ENCODE peak calls at places on chromosomes 12 and 14, in eight cellular contexts. O is T-helper 17 cell; L is PC-3; I is body of pancreas; T is lower lobe of right lung; S is activated CD8-positive, alpha-beta T cell treated with anti-CD3 and anti-CD28 coated beads, Interleukin-2, amount 10 ng/mL, durations not matched to agents 7 days and 5 days; X is HCT116; M is gastrocnemius medialis. N is an unnamed sample.

GRCh38 chr12:92554316-92554905 is 148.4 kb upstream of the PLEKHG7 start:
- ATAC-seq in O (no peak), L (no peak), I (no peak), T (no peak), S (no peak), X (no peak), M (peak), N (no peak)

GRCh38 chr12:69642531-69642930 is 31.8 kb upstream of the LRRC10 start:
- ATAC-seq in O (no peak), L (no peak), I (no peak), T (no peak), S (no peak), X (no peak), M (peak), N (no peak)

GRCh38 chr12:71566655-71567054 is 97.0 kb downstream of the ZFC3H1 start:
- ATAC-seq in O (no peak), L (no peak), I (no peak), T (no peak), S (no peak), X (no peak), M (no peak), N (no peak)

GRCh38 chr14:102248121-102248520 is 56.8 kb downstream of the MOK start:
- ATAC-seq in O (no peak), L (no peak), I (no peak), T (no peak), S (no peak), X (no peak), M (no peak), N (no peak)

GRCh38 chr12:34402228-34402898 is 380.1 kb downstream of the ALG10 start:
- ATAC-seq in O (no peak), L (no peak), I (no peak), T (no peak), S (no peak), X (no peak), M (no peak), N (no peak)

GRCh38 chr12:125029756-125030358 is 35.4 kb upstream of the AACS start:
- ATAC-seq in O (no peak), L (no peak), I (no peak), T (no peak), S (no peak), X (no peak), M (no peak), N (peak)

GRCh38 chr14:103762547-103762946 is 46.9 kb downstream of the ZFYVE21 start:
- ATAC-seq in O (no peak), L (no peak), I (no peak), T (no peak), S (no peak), X (no peak), M (no peak), N (peak)

GRCh38 chr12:18457362-18457761 is 196.0 kb downstream of the PIK3C2G start:
- ATAC-seq in O (no peak), L (no peak), I (no peak), T (no peak), S (no peak), X (no peak), M (no peak), N (no peak)

GRCh38 chr14:65791551-65791981 is 379.0 kb downstream of the FUT8 start:
- ATAC-seq in O (peak), L (peak), I (no peak), T (no peak), S (peak), X (peak), M (no peak), N (peak)

GRCh38 chr12:11576104-11576503 is 73.4 kb upstream of the ETV6 start:
- ATAC-seq in O (no peak), L (no peak), I (no peak), T (no peak), S (no peak), X (no peak), M (no peak), N (no peak)

GRCh38 chr14:77589099-77589498 is 27.3 kb downstream of the SPTLC2 start:
- ATAC-seq in O (no peak), L (no peak), I (no peak), T (peak), S (no peak), X (no peak), M (no peak), N (no peak)

GRCh38 chr14:77682158-77682553 is 25.7 kb downstream of the ALKBH1 start:
- ATAC-seq in O (no peak), L (peak), I (peak), T (peak), S (no peak), X (no peak), M (peak), N (no peak)

GRCh38 chr14:52821805-52822250 is 30.4 kb upstream of the GNPNAT1 start:
- ATAC-seq in O (no peak), L (no peak), I (no peak), T (no peak), S (no peak), X (no peak), M (no peak), N (no peak)

GRCh38 chr12:32860182-32860581 is 36.4 kb downstream of the PKP2 start:
- ATAC-seq in O (no peak), L (no peak), I (peak), T (no peak), S (no peak), X (no peak), M (no peak), N (no peak)

GRCh38 chr12:88408828-88409227 is 171.4 kb downstream of the KITLG start:
- ATAC-seq in O (no peak), L (no peak), I (no peak), T (peak), S (no peak), X (no peak), M (no peak), N (no peak)

GRCh38 chr12:112524676-112525425 is 106.1 kb downstream of the PTPN11 start:
- ATAC-seq in O (no peak), L (peak), I (no peak), T (no peak), S (no peak), X (peak), M (no peak), N (peak)

GRCh38 chr14:59354666-59355065 is 110.5 kb downstream of the GPR135 start:
- ATAC-seq in O (no peak), L (peak), I (no peak), T (no peak), S (no peak), X (no peak), M (peak), N (no peak)

GRCh38 chr12:95859344-95859816 is 628 bp downstream of the SNRPF start:
- ATAC-seq in O (peak), L (peak), I (no peak), T (peak), S (peak), X (peak), M (peak), N (no peak)

GRCh38 chr12:57149309-57149900 is 2.0 kb upstream of the LRP1-AS start:
- ATAC-seq in O (no peak), L (no peak), I (peak), T (peak), S (no peak), X (no peak), M (peak), N (no peak)

GRCh38 chr14:58823309-58823708 is 185.5 kb downstream of the DACT1 start:
- ATAC-seq in O (no peak), L (no peak), I (no peak), T (no peak), S (no peak), X (no peak), M (peak), N (no peak)

GRCh38 chr12:47991106-47991550 is 13.1 kb downstream of the COL2A1 start:
- ATAC-seq in O (no peak), L (no peak), I (no peak), T (no peak), S (no peak), X (no peak), M (no peak), N (no peak)

GRCh38 chr12:110590059-110590458 is 6.9 kb upstream of the PPTC7 start:
- ATAC-seq in O (no peak), L (no peak), I (no peak), T (no peak), S (no peak), X (peak), M (no peak), N (no peak)

GRCh38 chr12:26196424-26196722 is 1.0 kb downstream of the SSPN start:
- ATAC-seq in O (no peak), L (peak), I (peak), T (peak), S (no peak), X (no peak), M (peak), N (no peak)

GRCh38 chr14:88542857-88543795 is 11.7 kb downstream of the PTPN21 start:
- ATAC-seq in O (no peak), L (no peak), I (no peak), T (peak), S (no peak), X (no peak), M (no peak), N (no peak)

GRCh38 chr14:99246536-99247083 is 25.4 kb downstream of the BCL11B start:
- ATAC-seq in O (peak), L (no peak), I (no peak), T (no peak), S (peak), X (no peak), M (no peak), N (no peak)

GRCh38 chr14:101889898-101890297 is 74.5 kb upstream of the DYNC1H1 start:
- ATAC-seq in O (peak), L (peak), I (no peak), T (no peak), S (no peak), X (no peak), M (no peak), N (no peak)

GRCh38 chr12:22276846-22277245 is 57.7 kb downstream of the ST8SIA1 start:
- ATAC-seq in O (no peak), L (no peak), I (no peak), T (no peak), S (no peak), X (no peak), M (no peak), N (peak)

GRCh38 chr12:76186507-76186906 is 102.0 kb upstream of the NAP1L1 start:
- ATAC-seq in O (no peak), L (no peak), I (no peak), T (no peak), S (no peak), X (no peak), M (no peak), N (no peak)

GRCh38 chr14:71554323-71554722 is 377.9 kb upstream of the RGS6 start:
- ATAC-seq in O (no peak), L (no peak), I (no peak), T (no peak), S (no peak), X (no peak), M (no peak), N (no peak)

GRCh38 chr14:100545359-100545758 is 41.9 kb downstream of the BEGAIN start:
- ATAC-seq in O (no peak), L (no peak), I (no peak), T (no peak), S (no peak), X (no peak), M (no peak), N (no peak)

GRCh38 chr12:82527165-82527780 is 159.4 kb upstream of the TMTC2 start:
- ATAC-seq in O (no peak), L (peak), I (peak), T (peak), S (no peak), X (peak), M (no peak), N (no peak)

GRCh38 chr12:12999276-12999958 is 648 bp downstream of the HEBP1 start:
- ATAC-seq in O (no peak), L (peak), I (peak), T (peak), S (no peak), X (peak), M (peak), N (no peak)

GRCh38 chr14:23346693-23347405 is 5.8 kb downstream of the SLC22A17 start:
- ATAC-seq in O (no peak), L (no peak), I (no peak), T (no peak), S (no peak), X (no peak), M (no peak), N (peak)

GRCh38 chr14:20262642-20263128 is 23.6 kb downstream of the OR11H4 start:
- ATAC-seq in O (no peak), L (peak), I (no peak), T (no peak), S (no peak), X (no peak), M (no peak), N (no peak)

GRCh38 chr14:93051600-93052546 is 63.9 kb downstream of the ITPK1 start:
- ATAC-seq in O (no peak), L (peak), I (no peak), T (no peak), S (no peak), X (no peak), M (no peak), N (no peak)

GRCh38 chr12:75694891-75695290 is 183.5 kb upstream of the KRR1 start:
- ATAC-seq in O (no peak), L (no peak), I (no peak), T (no peak), S (no peak), X (peak), M (no peak), N (no peak)